ENCODE peak calls at places on chromosomes 5 and 9, in five cellular contexts. One of them, this sample, is unnamed.

GRCh38 chr5:96112123-96112670 is 150.5 kb upstream of the ELL2 start:
- DNase-seq in fibroblast of pulmonary artery: no peak
- DNase-seq in kidney epithelial cell: no peak
- DNase-seq in heart left ventricle: no peak
- DNase-seq in brain microvascular endothelial cell: no peak
- DNase-seq in this sample: no peak

GRCh38 chr9:72883867-72884266 is 69.0 kb downstream of the ALDH1A1 start:
- DNase-seq in fibroblast of pulmonary artery: no peak
- DNase-seq in brain microvascular endothelial cell: no peak
- DNase-seq in heart left ventricle: no peak
- DNase-seq in kidney epithelial cell: no peak
- DNase-seq in this sample: no peak

GRCh38 chr5:93018461-93018860 is 562.6 kb downstream of the NR2F1-AS1 start:
- DNase-seq in heart left ventricle: no peak
- DNase-seq in brain microvascular endothelial cell: no peak
- DNase-seq in kidney epithelial cell: no peak
- DNase-seq in fibroblast of pulmonary artery: peak
- DNase-seq in this sample: peak

GRCh38 chr5:9712506-9713285 is 82.5 kb upstream of the TAS2R1 start:
- DNase-seq in brain microvascular endothelial cell: peak
- DNase-seq in fibroblast of pulmonary artery: peak
- DNase-seq in heart left ventricle: no peak
- DNase-seq in kidney epithelial cell: peak
- DNase-seq in this sample: no peak

GRCh38 chr5:74360535-74361210 is 279.9 kb downstream of the ENC1 start:
- DNase-seq in fibroblast of pulmonary artery: no peak
- DNase-seq in heart left ventricle: no peak
- DNase-seq in kidney epithelial cell: no peak
- DNase-seq in brain microvascular endothelial cell: no peak
- DNase-seq in this sample: no peak

GRCh38 chr5:114249838-114250237 is 112.0 kb upstream of the KCNN2 start:
- DNase-seq in brain microvascular endothelial cell: no peak
- DNase-seq in heart left ventricle: no peak
- DNase-seq in kidney epithelial cell: no peak
- DNase-seq in fibroblast of pulmonary artery: peak
- DNase-seq in this sample: no peak

GRCh38 chr5:175711472-175712312 is 53.8 kb downstream of the HRH2 start:
- DNase-seq in kidney epithelial cell: no peak
- DNase-seq in heart left ventricle: no peak
- DNase-seq in brain microvascular endothelial cell: no peak
- DNase-seq in fibroblast of pulmonary artery: no peak
- DNase-seq in this sample: no peak

GRCh38 chr5:83721878-83722779 is 1.5 kb upstream of the HAPLN1 start:
- DNase-seq in kidney epithelial cell: no peak
- DNase-seq in brain microvascular endothelial cell: peak
- DNase-seq in heart left ventricle: peak
- DNase-seq in fibroblast of pulmonary artery: peak
- DNase-seq in this sample: peak

GRCh38 chr5:392431-392988 is 50.5 kb upstream of the EXOC3 start:
- DNase-seq in brain microvascular endothelial cell: no peak
- DNase-seq in fibroblast of pulmonary artery: peak
- DNase-seq in heart left ventricle: no peak
- DNase-seq in kidney epithelial cell: no peak
- DNase-seq in this sample: no peak

GRCh38 chr5:68964679-68965078 is 129.1 kb upstream of the SLC30A5 start:
- DNase-seq in brain microvascular endothelial cell: no peak
- DNase-seq in fibroblast of pulmonary artery: no peak
- DNase-seq in heart left ventricle: no peak
- DNase-seq in kidney epithelial cell: no peak
- DNase-seq in this sample: no peak

GRCh38 chr5:159339451-159339850 is 9.2 kb upstream of the IL12B start:
- DNase-seq in brain microvascular endothelial cell: no peak
- DNase-seq in heart left ventricle: no peak
- DNase-seq in kidney epithelial cell: peak
- DNase-seq in fibroblast of pulmonary artery: no peak
- DNase-seq in this sample: no peak

GRCh38 chr9:138045541-138046490 is 168.2 kb downstream of the CACNA1B start:
- DNase-seq in heart left ventricle: no peak
- DNase-seq in brain microvascular endothelial cell: no peak
- DNase-seq in fibroblast of pulmonary artery: no peak
- DNase-seq in kidney epithelial cell: no peak
- DNase-seq in this sample: no peak

GRCh38 chr5:141811287-141812155 is 66.7 kb downstream of the PCDH1 start:
- DNase-seq in fibroblast of pulmonary artery: no peak
- DNase-seq in heart left ventricle: no peak
- DNase-seq in kidney epithelial cell: no peak
- DNase-seq in brain microvascular endothelial cell: no peak
- DNase-seq in this sample: no peak

GRCh38 chr9:121206516-121207370 is 5.1 kb upstream of the RAB14 start:
- DNase-seq in heart left ventricle: no peak
- DNase-seq in fibroblast of pulmonary artery: peak
- DNase-seq in brain microvascular endothelial cell: peak
- DNase-seq in kidney epithelial cell: no peak
- DNase-seq in this sample: peak

GRCh38 chr9:76107487-76107886 is 217.0 kb downstream of the PCSK5 start:
- DNase-seq in brain microvascular endothelial cell: no peak
- DNase-seq in fibroblast of pulmonary artery: peak
- DNase-seq in heart left ventricle: no peak
- DNase-seq in kidney epithelial cell: no peak
- DNase-seq in this sample: peak

GRCh38 chr5:73701566-73701965 is 75.6 kb downstream of the ARHGEF28 start:
- DNase-seq in fibroblast of pulmonary artery: peak
- DNase-seq in kidney epithelial cell: no peak
- DNase-seq in heart left ventricle: no peak
- DNase-seq in brain microvascular endothelial cell: no peak
- DNase-seq in this sample: peak

GRCh38 chr5:93892481-93892880 is 151.1 kb upstream of the POU5F2 start:
- DNase-seq in brain microvascular endothelial cell: no peak
- DNase-seq in fibroblast of pulmonary artery: peak
- DNase-seq in kidney epithelial cell: no peak
- DNase-seq in heart left ventricle: no peak
- DNase-seq in this sample: no peak

GRCh38 chr9:13719410-13719809 is 439.9 kb upstream of the MPDZ start:
- DNase-seq in brain microvascular endothelial cell: peak
- DNase-seq in heart left ventricle: no peak
- DNase-seq in fibroblast of pulmonary artery: peak
- DNase-seq in kidney epithelial cell: peak
- DNase-seq in this sample: no peak

GRCh38 chr5:94508421-94509148 is 109.8 kb downstream of the KIAA0825 start:
- DNase-seq in fibroblast of pulmonary artery: no peak
- DNase-seq in brain microvascular endothelial cell: no peak
- DNase-seq in heart left ventricle: no peak
- DNase-seq in kidney epithelial cell: no peak
- DNase-seq in this sample: no peak

GRCh38 chr5:31990701-31991110 is 183.4 kb downstream of the GOLPH3 start:
- DNase-seq in kidney epithelial cell: no peak
- DNase-seq in fibroblast of pulmonary artery: no peak
- DNase-seq in heart left ventricle: no peak
- DNase-seq in brain microvascular endothelial cell: no peak
- DNase-seq in this sample: no peak

GRCh38 chr5:41787257-41787656 is 83.0 kb downstream of the OXCT1 start:
- DNase-seq in kidney epithelial cell: no peak
- DNase-seq in brain microvascular endothelial cell: no peak
- DNase-seq in fibroblast of pulmonary artery: no peak
- DNase-seq in heart left ventricle: no peak
- DNase-seq in this sample: peak

GRCh38 chr9:17453751-17454150 is 125.1 kb upstream of the SH3GL2 start:
- DNase-seq in kidney epithelial cell: no peak
- DNase-seq in brain microvascular endothelial cell: no peak
- DNase-seq in heart left ventricle: no peak
- DNase-seq in fibroblast of pulmonary artery: no peak
- DNase-seq in this sample: no peak

GRCh38 chr5:140293091-140293996 is 9.6 kb downstream of the PFDN1 start:
- DNase-seq in kidney epithelial cell: no peak
- DNase-seq in heart left ventricle: no peak
- DNase-seq in fibroblast of pulmonary artery: peak
- DNase-seq in brain microvascular endothelial cell: no peak
- DNase-seq in this sample: peak

GRCh38 chr5:1833264-1834021 is 32.2 kb downstream of the NDUFS6 start:
- DNase-seq in heart left ventricle: no peak
- DNase-seq in brain microvascular endothelial cell: no peak
- DNase-seq in fibroblast of pulmonary artery: no peak
- DNase-seq in kidney epithelial cell: no peak
- DNase-seq in this sample: no peak

GRCh38 chr5:145479271-145479670 is 355.9 kb downstream of the PRELID2 start:
- DNase-seq in fibroblast of pulmonary artery: peak
- DNase-seq in heart left ventricle: no peak
- DNase-seq in kidney epithelial cell: no peak
- DNase-seq in brain microvascular endothelial cell: peak
- DNase-seq in this sample: peak

GRCh38 chr5:115963566-115963965 is 1.3 kb downstream of the LVRN start:
- DNase-seq in heart left ventricle: no peak
- DNase-seq in kidney epithelial cell: no peak
- DNase-seq in brain microvascular endothelial cell: no peak
- DNase-seq in fibroblast of pulmonary artery: no peak
- DNase-seq in this sample: no peak

GRCh38 chr5:115962239-115962564 is at the start of gene LVRN:
- DNase-seq in brain microvascular endothelial cell: no peak
- DNase-seq in fibroblast of pulmonary artery: no peak
- DNase-seq in heart left ventricle: no peak
- DNase-seq in kidney epithelial cell: no peak
- DNase-seq in this sample: no peak

GRCh38 chr5:115962565-115963402 is 509 bp downstream of the LVRN start:
- DNase-seq in kidney epithelial cell: no peak
- DNase-seq in fibroblast of pulmonary artery: peak
- DNase-seq in heart left ventricle: no peak
- DNase-seq in brain microvascular endothelial cell: no peak
- DNase-seq in this sample: peak

GRCh38 chr5:115956957-115957356 is 5.3 kb upstream of the LVRN start:
- DNase-seq in heart left ventricle: no peak
- DNase-seq in fibroblast of pulmonary artery: no peak
- DNase-seq in brain microvascular endothelial cell: no peak
- DNase-seq in kidney epithelial cell: no peak
- DNase-seq in this sample: no peak

GRCh38 chr5:115961413-115962238 is 649 bp upstream of the LVRN start:
- DNase-seq in kidney epithelial cell: no peak
- DNase-seq in heart left ventricle: no peak
- DNase-seq in brain microvascular endothelial cell: no peak
- DNase-seq in fibroblast of pulmonary artery: no peak
- DNase-seq in this sample: no peak
- H3K4me3 ChIP-seq in kidney epithelial cell: peak
- H3K4me3 ChIP-seq in heart left ventricle: no peak
- H3K4me3 ChIP-seq in brain microvascular endothelial cell: peak
- H3K4me3 ChIP-seq in fibroblast of pulmonary artery: no peak
- H3K4me3 ChIP-seq in this sample: no peak

GRCh38 chr5:167255931-167256330 is 1035.5 kb upstream of the WWC1 start:
- DNase-seq in heart left ventricle: no peak
- DNase-seq in brain microvascular endothelial cell: no peak
- DNase-seq in fibroblast of pulmonary artery: no peak
- DNase-seq in kidney epithelial cell: no peak
- DNase-seq in this sample: no peak

GRCh38 chr5:167248262-167248661 is 1043.2 kb upstream of the WWC1 start:
- DNase-seq in kidney epithelial cell: no peak
- DNase-seq in brain microvascular endothelial cell: peak
- DNase-seq in fibroblast of pulmonary artery: no peak
- DNase-seq in heart left ventricle: no peak
- DNase-seq in this sample: no peak

GRCh38 chr5:167254150-167254549 is 1037.3 kb upstream of the WWC1 start:
- DNase-seq in fibroblast of pulmonary artery: no peak
- DNase-seq in heart left ventricle: no peak
- DNase-seq in kidney epithelial cell: no peak
- DNase-seq in brain microvascular endothelial cell: no peak
- DNase-seq in this sample: no peak

GRCh38 chr5:167245871-167246270 is 1045.6 kb upstream of the WWC1 start:
- DNase-seq in brain microvascular endothelial cell: no peak
- DNase-seq in fibroblast of pulmonary artery: no peak
- DNase-seq in kidney epithelial cell: no peak
- DNase-seq in heart left ventricle: no peak
- DNase-seq in this sample: no peak

DNA sequence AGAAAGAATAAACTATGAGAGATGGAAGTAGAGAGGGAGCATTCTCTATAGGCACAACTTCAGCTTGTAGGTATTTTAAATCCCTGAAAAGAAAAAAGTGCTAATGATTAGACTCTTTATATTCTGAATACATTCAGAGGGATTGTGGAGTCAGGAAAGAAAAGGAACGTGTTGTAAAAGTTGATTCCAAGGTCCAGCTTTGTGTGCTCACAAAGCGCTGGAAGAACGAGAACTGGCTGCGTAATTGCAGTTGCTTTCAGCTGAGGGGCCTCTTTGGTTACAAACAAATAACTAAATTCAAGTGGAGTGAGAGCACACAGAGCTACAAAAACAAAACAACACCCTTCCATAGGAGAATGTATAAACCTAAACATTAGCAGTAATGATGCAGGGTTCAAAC is 1040.4 kb upstream of the WWC1 start:
- DNase-seq in fibroblast of pulmonary artery: no peak
- DNase-seq in heart left ventricle: no peak
- DNase-seq in kidney epithelial cell: no peak
- DNase-seq in brain microvascular endothelial cell: no peak
- DNase-seq in this sample: no peak
- TF ChIP-seq CTCF in fibroblast of pulmonary artery: no peak
- TF ChIP-seq CTCF in heart left ventricle: no peak
- TF ChIP-seq CTCF in kidney epithelial cell: no peak
- TF ChIP-seq CTCF in brain microvascular endothelial cell: no peak
- TF ChIP-seq CTCF in this sample: no peak

GRCh38 chr5:149851211-149851610 is 93.4 kb downstream of the PDE6A start:
- DNase-seq in fibroblast of pulmonary artery: no peak
- DNase-seq in brain microvascular endothelial cell: no peak
- DNase-seq in heart left ventricle: no peak
- DNase-seq in kidney epithelial cell: no peak
- DNase-seq in this sample: no peak

GRCh38 chr5:149853019-149853648 is 91.5 kb downstream of the PDE6A start:
- DNase-seq in brain microvascular endothelial cell: peak
- DNase-seq in heart left ventricle: peak
- DNase-seq in kidney epithelial cell: no peak
- DNase-seq in fibroblast of pulmonary artery: peak
- DNase-seq in this sample: peak

GRCh38 chr5:149849280-149849985 is 95.2 kb downstream of the PDE6A start:
- DNase-seq in heart left ventricle: no peak
- DNase-seq in kidney epithelial cell: no peak
- DNase-seq in fibroblast of pulmonary artery: no peak
- DNase-seq in brain microvascular endothelial cell: no peak
- DNase-seq in this sample: no peak

GRCh38 chr5:149847611-149848010 is 97.0 kb downstream of the PDE6A start:
- DNase-seq in fibroblast of pulmonary artery: no peak
- DNase-seq in kidney epithelial cell: no peak
- DNase-seq in brain microvascular endothelial cell: no peak
- DNase-seq in heart left ventricle: no peak
- DNase-seq in this sample: no peak

GRCh38 chr5:149849990-149850910 is 94.3 kb downstream of the PDE6A start:
- DNase-seq in heart left ventricle: no peak
- DNase-seq in fibroblast of pulmonary artery: no peak
- DNase-seq in kidney epithelial cell: no peak
- DNase-seq in brain microvascular endothelial cell: no peak
- DNase-seq in this sample: no peak
- H3K4me3 ChIP-seq in heart left ventricle: no peak
- H3K4me3 ChIP-seq in fibroblast of pulmonary artery: no peak
- H3K4me3 ChIP-seq in kidney epithelial cell: no peak
- H3K4me3 ChIP-seq in brain microvascular endothelial cell: no peak
- H3K4me3 ChIP-seq in this sample: no peak

GRCh38 chr5:97425511-97425910 is 242.5 kb upstream of the RIOK2 start:
- DNase-seq in brain microvascular endothelial cell: peak
- DNase-seq in fibroblast of pulmonary artery: peak
- DNase-seq in heart left ventricle: no peak
- DNase-seq in kidney epithelial cell: no peak
- DNase-seq in this sample: peak
- TF ChIP-seq CTCF in brain microvascular endothelial cell: peak
- TF ChIP-seq CTCF in fibroblast of pulmonary artery: peak
- TF ChIP-seq CTCF in heart left ventricle: no peak
- TF ChIP-seq CTCF in kidney epithelial cell: peak
- TF ChIP-seq CTCF in this sample: peak

This sample was measured in cardiac fibroblast.